ENCODE peak calls at places on chromosomes 11 and 22, in seven cellular contexts. J is nephron progenitor cell, N is A673, O is cardiac muscle cell, S is upper lobe of right lung, H is left ventricle myocardium inferior, Z is psoas muscle. L is an unnamed sample.

GRCh38 chr22:38829485-38829884 is 14.3 kb downstream of the NPTXR start:
- DNase-seq in Z (no peak), O (no peak), N (no peak), S (no peak), H (no peak), J (no peak), L (peak)

GRCh38 chr22:22666307-22667091 is 22.1 kb downstream of the GGTLC2 start:
- DNase-seq in H (no peak), J (peak), Z (no peak), N (peak), S (no peak), O (no peak), L (peak)

GRCh38 chr11:71324788-71325417 is 72.5 kb upstream of the SHANK2 start:
- DNase-seq in O (no peak), H (no peak), S (peak), J (no peak), Z (no peak), N (no peak), L (no peak)

GRCh38 chr11:134751161-134751560 is 339.1 kb upstream of the B3GAT1 start:
- DNase-seq in H (no peak), S (no peak), Z (no peak), J (no peak), O (no peak), N (no peak), L (no peak)

GRCh38 chr11:831951-832528 is 712 bp upstream of the CD151 start:
- DNase-seq in H (no peak), J (no peak), Z (no peak), O (no peak), S (no peak), N (no peak), L (no peak)

GRCh38 chr22:24315367-24315781 is 44.7 kb downstream of the SPECC1L start:
- DNase-seq in O (no peak), N (no peak), Z (no peak), H (no peak), S (no peak), J (no peak), L (no peak)

GRCh38 chr22:21778705-21779363 is 43.2 kb upstream of the YPEL1 start:
- DNase-seq in O (no peak), N (no peak), J (no peak), H (no peak), Z (no peak), S (no peak), L (no peak)

GRCh38 chr22:25702046-25702445 is 39.9 kb upstream of the MYO18B start:
- DNase-seq in S (no peak), N (peak), O (no peak), J (no peak), Z (no peak), H (no peak), L (no peak)

GRCh38 chr11:11381471-11382100 is 28.5 kb upstream of the CSNK2A3 start:
- DNase-seq in S (no peak), O (no peak), Z (no peak), J (no peak), H (no peak), N (no peak), L (no peak)

GRCh38 chr11:123494195-123495050 is 64.4 kb downstream of the GRAMD1B start:
- DNase-seq in O (peak), S (no peak), H (no peak), Z (no peak), J (no peak), N (peak), L (no peak)

GRCh38 chr11:28606930-28607329 is 498.7 kb downstream of the METTL15 start:
- DNase-seq in J (no peak), Z (no peak), N (peak), H (no peak), O (no peak), S (no peak), L (peak)

GRCh38 chr11:122642971-122643370 is 12.6 kb upstream of the UBASH3B start:
- DNase-seq in Z (no peak), S (no peak), O (no peak), N (no peak), H (no peak), J (no peak), L (no peak)

GRCh38 chr11:28835317-28835716 is 727.1 kb downstream of the METTL15 start:
- DNase-seq in S (no peak), N (peak), J (no peak), Z (no peak), O (no peak), H (no peak), L (no peak)

GRCh38 chr22:47449508-47450270 is 687.2 kb downstream of the TBC1D22A start:
- DNase-seq in N (no peak), H (no peak), Z (no peak), J (no peak), O (no peak), S (no peak), L (no peak)

DNA sequence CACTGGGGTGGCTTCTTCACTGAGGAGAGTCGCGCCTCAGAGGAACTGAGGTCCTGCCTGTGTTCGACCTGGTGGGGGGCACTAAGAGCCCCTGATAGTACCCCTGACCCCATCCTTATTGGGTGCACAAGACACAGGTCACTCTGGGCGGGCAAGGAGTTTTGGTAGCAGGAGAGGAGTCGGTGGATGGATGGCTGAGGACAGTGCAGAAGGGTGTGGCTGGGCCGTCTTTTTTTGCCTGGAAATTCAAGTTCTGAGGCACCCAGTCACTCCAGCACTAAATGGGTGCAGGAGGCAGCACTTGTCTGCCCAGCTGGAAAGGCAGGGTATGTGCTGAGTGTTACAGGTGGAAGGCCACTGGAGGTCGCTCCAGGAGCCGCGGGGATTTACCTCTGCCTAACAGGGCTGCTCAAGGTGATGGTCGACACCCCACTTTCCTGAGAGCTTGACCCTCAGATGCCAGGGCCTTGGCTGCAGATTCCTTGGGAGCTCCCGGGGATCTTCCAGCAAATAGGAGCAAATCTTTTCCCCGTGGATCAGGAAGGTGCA is 960 bp downstream of the TSSC4 start:
- DNase-seq in N (no peak), Z (no peak), H (no peak), S (no peak), O (no peak), J (no peak), L (no peak)
- TF ChIP-seq CTCF in N (no peak), Z (no peak), H (no peak), S (no peak), O (no peak), J (no peak), L (no peak)

DNA sequence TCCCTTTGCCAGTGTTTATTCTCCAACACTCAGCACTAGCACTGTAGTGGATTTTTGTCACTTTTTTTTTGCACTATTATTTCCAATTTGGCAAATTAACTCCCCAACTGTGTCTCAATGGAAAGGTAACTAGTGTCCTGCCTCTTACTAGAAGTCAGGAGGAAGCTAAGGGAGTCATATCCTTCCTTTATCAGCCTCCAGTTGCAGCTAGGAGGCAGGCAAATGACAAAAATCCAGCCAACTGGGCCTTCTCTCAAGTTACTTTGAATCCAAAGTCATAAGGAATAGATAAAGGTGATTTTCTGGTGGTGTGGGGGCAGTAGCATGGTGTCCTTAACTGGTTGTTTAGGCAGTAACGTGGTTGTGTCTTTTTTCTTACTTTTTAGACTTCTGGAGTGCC is 15.6 kb upstream of the P4HA3 start:
- DNase-seq in N (no peak), O (no peak), S (no peak), H (no peak), Z (no peak), J (no peak), L (no peak)
- TF ChIP-seq CTCF in N (no peak), O (no peak), S (no peak), H (no peak), Z (no peak), J (no peak), L (no peak)

GRCh38 chr11:27205779-27206549 is 157.1 kb downstream of the CCDC34 start:
- DNase-seq in S (no peak), O (no peak), N (no peak), J (no peak), H (no peak), Z (no peak), L (no peak)

GRCh38 chr11:27207025-27207650 is 155.9 kb downstream of the CCDC34 start:
- DNase-seq in J (no peak), O (no peak), Z (no peak), S (no peak), N (no peak), H (no peak), L (no peak)

GRCh38 chr11:27205269-27205668 is 157.7 kb downstream of the CCDC34 start:
- DNase-seq in J (no peak), H (no peak), Z (no peak), S (no peak), N (no peak), O (no peak), L (no peak)

GRCh38 chr11:27203077-27203476 is 159.9 kb downstream of the CCDC34 start:
- DNase-seq in J (no peak), Z (no peak), O (no peak), S (no peak), H (no peak), N (no peak), L (no peak)

DNA sequence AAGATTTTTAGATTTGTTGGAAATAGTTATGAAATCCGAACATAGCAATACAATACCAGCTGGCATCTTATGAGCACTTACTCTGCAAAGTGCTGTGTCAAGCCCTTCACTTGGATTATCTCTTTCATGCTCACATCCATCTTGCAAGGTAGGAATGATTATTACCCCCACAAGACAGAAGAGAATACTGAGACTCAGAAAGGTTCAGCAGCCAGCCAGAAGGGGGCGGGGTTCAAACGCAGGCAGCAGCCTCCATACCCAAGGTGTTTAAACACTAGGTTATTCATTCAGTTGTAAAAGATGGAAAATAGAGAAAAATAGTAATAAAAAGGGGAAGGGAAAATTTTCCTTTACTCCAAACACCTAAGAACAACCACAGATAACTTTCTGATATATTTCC is 158.5 kb downstream of the CCDC34 start:
- DNase-seq in Z (no peak), O (no peak), S (no peak), N (no peak), H (no peak), J (peak), L (peak)
- TF ChIP-seq CTCF in Z (no peak), O (no peak), S (no peak), N (peak), H (peak), J (no peak), L (peak)

GRCh38 chr11:37107415-37107814 is 509.4 kb upstream of the RAG2 start:
- DNase-seq in H (no peak), S (no peak), J (no peak), Z (no peak), N (peak), O (no peak), L (no peak)
- TF ChIP-seq CTCF in H (no peak), S (no peak), J (no peak), Z (no peak), N (peak), O (peak), L (peak)

GRCh38 chr11:111454561-111455192 is 57.5 kb downstream of the BTG4 start:
- DNase-seq in Z (no peak), S (no peak), N (peak), H (no peak), O (peak), J (peak), L (peak)
- TF ChIP-seq CTCF in Z (peak), S (peak), N (peak), H (peak), O (peak), J (peak), L (peak)

DNA sequence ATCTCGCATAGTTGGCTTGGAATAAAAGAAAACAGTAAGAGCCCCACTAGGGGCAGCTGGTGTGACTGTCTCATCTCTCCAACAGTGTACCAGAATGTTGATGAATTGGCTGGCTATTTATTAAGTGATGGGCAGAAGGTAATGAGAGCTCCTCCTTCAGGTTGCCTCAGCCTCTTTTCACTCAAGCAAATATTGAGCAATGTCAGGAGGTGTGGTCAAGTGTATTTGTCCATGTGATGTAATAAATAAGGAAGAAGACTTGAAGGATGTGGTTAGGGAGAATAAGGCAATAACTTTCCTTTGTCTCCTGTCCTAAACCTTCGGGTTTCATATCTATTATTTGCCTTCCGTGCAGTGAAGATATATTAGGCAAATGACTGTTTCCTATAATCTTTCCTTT is at the start of gene TCN1:
- DNase-seq in O (no peak), N (no peak), Z (no peak), S (no peak), J (no peak), H (no peak), L (no peak)
- TF ChIP-seq CTCF in O (no peak), N (no peak), Z (no peak), S (no peak), J (no peak), H (no peak), L (no peak)

DNA sequence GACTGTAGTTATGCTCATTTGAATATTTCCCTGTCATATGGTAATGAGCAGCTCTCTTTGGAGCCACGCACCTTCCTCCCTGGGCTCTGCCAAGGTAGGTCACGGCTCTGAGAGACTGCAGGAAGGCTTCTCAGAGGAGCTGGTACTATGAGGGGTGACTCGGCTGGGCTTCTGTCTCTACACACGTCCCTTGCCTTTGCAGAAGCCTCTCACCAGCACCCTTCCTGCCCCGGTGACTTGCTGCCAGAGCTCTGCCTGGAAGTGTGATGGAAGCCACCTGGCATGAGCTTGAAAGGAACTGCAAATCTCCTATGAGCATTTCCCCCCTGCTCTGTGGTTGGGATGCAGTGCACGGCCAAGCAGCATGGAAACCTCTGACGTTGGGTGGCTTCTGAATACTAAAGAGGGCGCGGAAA is 74.2 kb downstream of the KIRREL3 start:
- DNase-seq in H (no peak), S (no peak), O (no peak), Z (no peak), N (no peak), J (no peak), L (no peak)
- TF ChIP-seq CTCF in H (no peak), S (no peak), O (no peak), Z (no peak), N (no peak), J (no peak), L (no peak)

DNA sequence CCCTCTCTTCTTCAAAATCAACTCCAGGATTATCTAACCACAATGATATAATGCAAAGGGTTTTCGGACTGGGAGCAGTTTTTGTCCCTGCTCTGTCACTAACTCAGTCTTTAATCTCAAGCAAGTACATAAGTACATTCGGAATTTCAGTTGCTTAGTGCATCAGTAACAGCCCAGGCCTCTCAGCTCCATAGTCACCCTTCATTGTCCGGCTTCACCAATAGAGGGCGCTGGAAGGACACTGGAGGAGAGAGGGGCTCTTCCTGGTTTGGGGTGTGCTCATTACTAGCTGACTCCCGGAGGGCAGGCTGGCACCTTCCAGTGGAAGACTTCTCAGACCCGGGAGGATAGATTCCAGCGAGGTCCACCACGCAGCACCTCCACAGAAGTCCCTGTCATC is 90.4 kb upstream of the PDGFD start:
- DNase-seq in H (no peak), Z (peak), O (peak), S (peak), N (peak), J (peak), L (peak)
- TF ChIP-seq CTCF in H (peak), Z (peak), O (peak), S (peak), N (peak), J (peak), L (peak)

L was measured in glutamatergic neuron.